ENCODE peak calls at places on chromosome 11, in seven cellular contexts. Q is stimulated activated CD8-positive, alpha-beta memory T cell treated with anti-CD3 and anti-CD28 coated beads, Interleukin-15, amount 100 ng/mL, for 48 hours; E is LNCaP clone FGC; H is activated effector memory CD4-positive, alpha-beta T cell treated with Interleukin-2 at 50 U/mL for 16 hours; B is naive thymus-derived CD4-positive, alpha-beta T cell; N is activated CD4-positive, alpha-beta T cell treated with anti-CD3 and anti-CD28 coated beads, Interleukin-2, amount 50 U/mL, for 24 hours; A is HFFc6. G is an unnamed sample.

GRCh38 chr11:790721-791564 is 1.1 kb upstream of the CEND1 start:
- DNase-seq in Q (no peak), E (no peak), H (no peak), B (no peak), N (no peak), A (peak), G (no peak)

GRCh38 chr11:59187020-59187419 is 15.1 kb downstream of the DTX4 start:
- DNase-seq in Q (no peak), E (no peak), H (no peak), B (no peak), N (no peak), A (no peak), G (no peak)

GRCh38 chr11:113574586-113574985 is 99.4 kb upstream of the DRD2 start:
- DNase-seq in Q (no peak), E (no peak), H (no peak), B (no peak), N (no peak), A (no peak), G (no peak)

GRCh38 chr11:58919561-58919960 is 19.7 kb upstream of the GLYATL1 start:
- DNase-seq in Q (no peak), E (no peak), H (no peak), B (no peak), N (no peak), A (peak), G (no peak)

GRCh38 chr11:62505112-62505783 is 41.4 kb downstream of the AHNAK start:
- DNase-seq in Q (no peak), E (no peak), H (no peak), B (no peak), N (no peak), A (no peak), G (no peak)

GRCh38 chr11:43576834-43577521 is 103.6 kb upstream of the HSD17B12 start:
- DNase-seq in Q (no peak), E (peak), H (no peak), B (no peak), N (no peak), A (peak), G (no peak)

GRCh38 chr11:58965246-58965985 is 26.1 kb downstream of the GLYATL1 start:
- DNase-seq in Q (no peak), E (no peak), H (no peak), B (no peak), N (no peak), A (peak), G (no peak)

GRCh38 chr11:106091480-106092123 is 14.1 kb downstream of the AASDHPPT start:
- DNase-seq in Q (no peak), E (no peak), H (no peak), B (no peak), N (peak), A (peak), G (no peak)

GRCh38 chr11:44577231-44577834 is 11.9 kb downstream of the CD82 start:
- DNase-seq in Q (no peak), E (no peak), H (no peak), B (no peak), N (no peak), A (no peak), G (no peak)

GRCh38 chr11:78818201-78818600 is 243.5 kb upstream of the NARS2 start:
- DNase-seq in Q (no peak), E (no peak), H (no peak), B (no peak), N (no peak), A (no peak), G (no peak)

GRCh38 chr11:65822760-65823528 is 10.8 kb upstream of the SNX32 start:
- DNase-seq in Q (no peak), E (peak), H (no peak), B (no peak), N (no peak), A (no peak), G (no peak)

GRCh38 chr11:70854891-70855556 is 397.4 kb downstream of the SHANK2 start:
- DNase-seq in Q (no peak), E (peak), H (no peak), B (no peak), N (no peak), A (no peak), G (no peak)

GRCh38 chr11:2995893-2996554 is 3.9 kb upstream of the NAP1L4 start:
- DNase-seq in Q (no peak), E (no peak), H (no peak), B (no peak), N (no peak), A (no peak), G (no peak)

GRCh38 chr11:64844330-64845124 is at the start of gene CDC42BPG:
- DNase-seq in Q (peak), E (no peak), H (peak), B (peak), N (no peak), A (peak), G (no peak)

GRCh38 chr11:74933765-74934164 is 15.1 kb downstream of the XRRA1 start:
- DNase-seq in Q (no peak), E (no peak), H (no peak), B (no peak), N (no peak), A (no peak), G (no peak)

GRCh38 chr11:79932612-79933011 is 491.8 kb upstream of the TENM4 start:
- DNase-seq in Q (no peak), E (no peak), H (no peak), B (no peak), N (no peak), A (no peak), G (no peak)

GRCh38 chr11:106827687-106828086 is 190.6 kb downstream of the GUCY1A2 start:
- DNase-seq in Q (no peak), E (no peak), H (no peak), B (no peak), N (no peak), A (no peak), G (no peak)

GRCh38 chr11:120061761-120062560 is 76.0 kb downstream of the TRIM29 start:
- DNase-seq in Q (no peak), E (no peak), H (no peak), B (no peak), N (no peak), A (peak), G (peak)

GRCh38 chr11:110000045-110000502 is 93.1 kb upstream of the ZC3H12C start:
- DNase-seq in Q (no peak), E (no peak), H (no peak), B (no peak), N (no peak), A (peak), G (no peak)

GRCh38 chr11:45082744-45083543 is 63.5 kb upstream of the PRDM11 start:
- DNase-seq in Q (no peak), E (no peak), H (no peak), B (no peak), N (no peak), A (no peak), G (no peak)

GRCh38 chr11:13207665-13208594 is 69.7 kb upstream of the BMAL1 start:
- DNase-seq in Q (no peak), E (no peak), H (no peak), B (peak), N (peak), A (peak), G (no peak)

GRCh38 chr11:108734956-108735559 is 70.2 kb downstream of the DDX10 start:
- DNase-seq in Q (no peak), E (no peak), H (no peak), B (peak), N (no peak), A (no peak), G (no peak)

GRCh38 chr11:35305670-35306382 is 113.5 kb downstream of the SLC1A2 start:
- DNase-seq in Q (no peak), E (no peak), H (peak), B (peak), N (peak), A (peak), G (no peak)

GRCh38 chr11:64566915-64567882 is 23.8 kb upstream of the SLC22A12 start:
- DNase-seq in Q (no peak), E (no peak), H (no peak), B (no peak), N (no peak), A (no peak), G (no peak)

GRCh38 chr11:134527382-134528243 is 115.6 kb upstream of the B3GAT1 start:
- DNase-seq in Q (no peak), E (peak), H (no peak), B (no peak), N (no peak), A (no peak), G (no peak)

GRCh38 chr11:95057959-95058358 is 8.7 kb downstream of the KDM4F start:
- DNase-seq in Q (no peak), E (no peak), H (no peak), B (no peak), N (no peak), A (no peak), G (no peak)

GRCh38 chr11:104881117-104881794 is 17.0 kb downstream of the CASP12 start:
- DNase-seq in Q (no peak), E (no peak), H (no peak), B (no peak), N (no peak), A (no peak), G (no peak)

GRCh38 chr11:12909866-12910265 is 99.2 kb upstream of the RASSF10 start:
- DNase-seq in Q (no peak), E (no peak), H (no peak), B (no peak), N (no peak), A (no peak), G (no peak)

G was measured in amygdala.